ENCODE peak calls at places on chromosomes 16 and 17, in seven cellular contexts. S, X, W, V, I, H and K are unnamed samples.

GRCh38 chr17:45335721-45336120 is 18.9 kb upstream of the MAP3K14 start:
- DNase-seq in S (no peak), X (no peak), W (no peak), V (no peak), I (no peak), H (no peak), K (no peak)

GRCh38 chr17:65794572-65794971 is 233.1 kb upstream of the AXIN2 start:
- DNase-seq in S (no peak), X (no peak), W (no peak), V (no peak), I (peak; percentile 30), H (no peak), K (no peak)

GRCh38 chr17:37743612-37743874 is 1.3 kb downstream of the HNF1B start:
- DNase-seq in S (no peak), X (no peak), W (no peak), V (no peak), I (peak; percentile 75), H (no peak), K (no peak)

GRCh38 chr16:85067024-85067423 is 39.4 kb downstream of the KIAA0513 start:
- DNase-seq in S (no peak), X (no peak), W (no peak), V (no peak), I (no peak), H (no peak), K (no peak)

GRCh38 chr16:22787456-22788189 is 26.3 kb upstream of the HS3ST2 start:
- DNase-seq in S (no peak), X (no peak), W (no peak), V (no peak), I (no peak), H (peak; percentile 82), K (no peak)

GRCh38 chr16:49858200-49859129 is 2.6 kb upstream of the ZNF423 start:
- DNase-seq in S (no peak), X (no peak), W (peak; percentile 70), V (peak; percentile 41), I (peak; percentile 88), H (no peak), K (peak; percentile 48)

GRCh38 chr17:77288115-77288619 is 147.4 kb downstream of the SEC14L1 start:
- DNase-seq in S (no peak), X (no peak), W (no peak), V (no peak), I (peak; percentile 65), H (no peak), K (no peak)

GRCh38 chr17:72683506-72684404 is 408.7 kb downstream of the SLC39A11 start:
- DNase-seq in S (no peak), X (no peak), W (no peak), V (no peak), I (no peak), H (peak; percentile 91), K (no peak)

GRCh38 chr16:48535831-48536599 is 74.0 kb downstream of the N4BP1 start:
- DNase-seq in S (no peak), X (no peak), W (peak; percentile 78), V (no peak), I (peak; percentile 64), H (peak; percentile 35), K (no peak)

GRCh38 chr17:39704821-39705551 is 5.1 kb downstream of the ERBB2 start:
- DNase-seq in S (no peak), X (no peak), W (no peak), V (no peak), I (peak; percentile 89), H (no peak), K (no peak)

GRCh38 chr17:37177234-37177633 is 198.6 kb upstream of the C17orf78 start:
- DNase-seq in S (no peak), X (no peak), W (no peak), V (no peak), I (no peak), H (no peak), K (no peak)

GRCh38 chr17:13160790-13161189 is 143.0 kb upstream of the ELAC2 start:
- DNase-seq in S (no peak), X (no peak), W (no peak), V (no peak), I (no peak), H (no peak), K (no peak)

GRCh38 chr17:19975601-19976000 is 2.0 kb downstream of the AKAP10 start:
- DNase-seq in S (no peak), X (no peak), W (no peak), V (no peak), I (no peak), H (no peak), K (no peak)